ENCODE peak calls at places on chromosomes 7 and 10, in eight cellular contexts. N, U, W, G, J, B, R and X are unnamed samples.
A peak's percentile ranks its signal among the peaks of the same experiment; 100 is the strongest.

GRCh38 chr10:94194256-94194655 is 168.5 kb downstream of the NOC3L start:
- DNase-seq in N (no peak), U (no peak), W (no peak), G (peak; percentile 76), J (no peak), B (peak; percentile 18), R (no peak), X (no peak)

GRCh38 chr10:98391578-98391991 is 23.4 kb downstream of the PYROXD2 start:
- DNase-seq in N (no peak), U (no peak), W (no peak), G (no peak), J (peak; percentile 91), B (no peak), R (no peak), X (no peak)

GRCh38 chr7:91556239-91556638 is 292.0 kb downstream of the FZD1 start:
- DNase-seq in N (no peak), U (no peak), W (no peak), G (no peak), J (no peak), B (no peak), R (no peak), X (no peak)

GRCh38 chr10:68125770-68126169 is 16.5 kb downstream of the MYPN start:
- DNase-seq in N (no peak), U (peak; percentile 49), W (no peak), G (no peak), J (no peak), B (no peak), R (no peak), X (no peak)

GRCh38 chr10:70258216-70258615 is 25.0 kb upstream of the PPA1 start:
- DNase-seq in N (no peak), U (no peak), W (no peak), G (no peak), J (no peak), B (no peak), R (no peak), X (no peak)

GRCh38 chr10:47295411-47295810 is 4.6 kb upstream of the GDF10 start:
- DNase-seq in N (no peak), U (no peak), W (no peak), G (no peak), J (peak; percentile 66), B (no peak), R (no peak), X (no peak)

GRCh38 chr7:40455485-40455884 is 320.7 kb downstream of the SUGCT start:
- DNase-seq in N (no peak), U (no peak), W (no peak), G (no peak), J (no peak), B (no peak), R (no peak), X (no peak)

GRCh38 chr7:155254018-155254417 is 43.7 kb upstream of the INSIG1 start:
- DNase-seq in N (no peak), U (no peak), W (no peak), G (no peak), J (peak; percentile 38), B (no peak), R (no peak), X (no peak)

GRCh38 chr7:28954936-28955335 is 3.2 kb downstream of the TRIL start:
- DNase-seq in N (no peak), U (no peak), W (no peak), G (no peak), J (no peak), B (no peak), R (no peak), X (no peak)

GRCh38 chr7:18019562-18019961 is 8.1 kb downstream of the PRPS1L1 start:
- DNase-seq in N (no peak), U (no peak), W (no peak), G (peak; percentile 83), J (no peak), B (peak; percentile 51), R (no peak), X (no peak)

GRCh38 chr7:30585675-30586074 is 9.0 kb upstream of the GARS1 start:
- DNase-seq in N (no peak), U (no peak), W (no peak), G (no peak), J (no peak), B (no peak), R (no peak), X (no peak)